ENCODE peak calls at places on chromosomes 13 and 19, in seven cellular contexts. One of them, this sample, is unnamed.

GRCh38 chr19:13505164-13505695 is 1.0 kb downstream of the CACNA1A start:
- DNase-seq in C1 segment of cervical spinal cord: no peak
- DNase-seq in NT2/D1: no peak
- DNase-seq in EL: no peak
- DNase-seq in HCEC 1CT: no peak
- DNase-seq in CD8-positive, alpha-beta T cell: no peak
- DNase-seq in ascending aorta: no peak
- DNase-seq in this sample: no peak

GRCh38 chr13:47680752-47681151 is 320.3 kb downstream of the SUCLA2 start:
- DNase-seq in EL: peak; percentile 61
- DNase-seq in HCEC 1CT: peak; percentile 75
- DNase-seq in CD8-positive, alpha-beta T cell: no peak
- DNase-seq in C1 segment of cervical spinal cord: no peak
- DNase-seq in ascending aorta: no peak
- DNase-seq in NT2/D1: no peak
- DNase-seq in this sample: peak; percentile 60

GRCh38 chr19:2087621-2088100 is 8.5 kb downstream of the MOB3A start:
- DNase-seq in CD8-positive, alpha-beta T cell: no peak
- DNase-seq in NT2/D1: no peak
- DNase-seq in HCEC 1CT: no peak
- DNase-seq in ascending aorta: no peak
- DNase-seq in EL: no peak
- DNase-seq in C1 segment of cervical spinal cord: no peak
- DNase-seq in this sample: no peak

GRCh38 chr19:17156296-17156946 is 58.7 kb upstream of the USE1 start:
- DNase-seq in C1 segment of cervical spinal cord: no peak
- DNase-seq in NT2/D1: no peak
- DNase-seq in ascending aorta: no peak
- DNase-seq in HCEC 1CT: no peak
- DNase-seq in CD8-positive, alpha-beta T cell: no peak
- DNase-seq in EL: no peak
- DNase-seq in this sample: no peak

GRCh38 chr13:77728265-77728966 is 30.9 kb downstream of the SLAIN1 start:
- DNase-seq in C1 segment of cervical spinal cord: no peak
- DNase-seq in CD8-positive, alpha-beta T cell: no peak
- DNase-seq in NT2/D1: no peak
- DNase-seq in ascending aorta: no peak
- DNase-seq in HCEC 1CT: no peak
- DNase-seq in EL: no peak
- DNase-seq in this sample: no peak

GRCh38 chr13:28329395-28330158 is 165.4 kb downstream of the FLT1 start:
- DNase-seq in EL: peak; percentile 96
- DNase-seq in CD8-positive, alpha-beta T cell: no peak
- DNase-seq in ascending aorta: no peak
- DNase-seq in C1 segment of cervical spinal cord: no peak
- DNase-seq in HCEC 1CT: peak; percentile 75
- DNase-seq in NT2/D1: no peak
- DNase-seq in this sample: peak; percentile 97

GRCh38 chr13:24834902-24835510 is 71.0 kb downstream of the RNF17 start:
- DNase-seq in HCEC 1CT: no peak
- DNase-seq in EL: peak; percentile 3
- DNase-seq in CD8-positive, alpha-beta T cell: no peak
- DNase-seq in ascending aorta: no peak
- DNase-seq in NT2/D1: no peak
- DNase-seq in C1 segment of cervical spinal cord: no peak
- DNase-seq in this sample: no peak

GRCh38 chr13:50509771-50510441 is 333.6 kb downstream of the DLEU7 start:
- DNase-seq in NT2/D1: no peak
- DNase-seq in ascending aorta: no peak
- DNase-seq in CD8-positive, alpha-beta T cell: no peak
- DNase-seq in EL: peak; percentile 66
- DNase-seq in C1 segment of cervical spinal cord: no peak
- DNase-seq in HCEC 1CT: no peak
- DNase-seq in this sample: peak; percentile 21

GRCh38 chr19:778910-779653 is 18.2 kb upstream of the PTBP1 start:
- DNase-seq in ascending aorta: no peak
- DNase-seq in HCEC 1CT: peak; percentile 95
- DNase-seq in CD8-positive, alpha-beta T cell: no peak
- DNase-seq in EL: peak; percentile 96
- DNase-seq in C1 segment of cervical spinal cord: no peak
- DNase-seq in NT2/D1: no peak
- DNase-seq in this sample: peak; percentile 89

This sample was measured in ELR.